ENCODE peak calls at places on chromosomes 1 and 21, in eight cellular contexts. M is NCI-H345, D is HTR-8/SVneo, J is Caco-2, L is cardiac fibroblast, B is EH, E is COR-L47, H is Kasumi-1. W is an unnamed sample.

GRCh38 chr1:229058716-229059115 is 212.2 kb upstream of the RAB4A start:
- DNase-seq in M (peak), D (no peak), J (no peak), L (no peak), B (no peak), E (no peak), H (peak), W (no peak)

GRCh38 chr1:61441723-61442262 is 283.1 kb downstream of the TM2D1 start:
- DNase-seq in M (no peak), D (no peak), J (no peak), L (peak), B (no peak), E (no peak), H (no peak), W (no peak)

GRCh38 chr21:29726061-29726460 is 213.7 kb downstream of the GRIK1 start:
- DNase-seq in M (no peak), D (no peak), J (no peak), L (no peak), B (no peak), E (no peak), H (no peak), W (no peak)

GRCh38 chr1:46368781-46369180 is 25.3 kb upstream of the FAAH start:
- DNase-seq in M (no peak), D (no peak), J (no peak), L (no peak), B (no peak), E (no peak), H (no peak), W (no peak)

GRCh38 chr1:118970451-118970850 is 17.7 kb downstream of the TBX15 start:
- DNase-seq in M (no peak), D (no peak), J (no peak), L (no peak), B (no peak), E (no peak), H (no peak), W (no peak)

GRCh38 chr1:232134365-232134764 is 495.6 kb downstream of the SIPA1L2 start:
- DNase-seq in M (no peak), D (no peak), J (no peak), L (no peak), B (no peak), E (no peak), H (no peak), W (no peak)

GRCh38 chr1:1117469-1117831 is 1.6 kb upstream of the C1orf159 start:
- DNase-seq in M (no peak), D (no peak), J (no peak), L (no peak), B (no peak), E (no peak), H (no peak), W (no peak)

GRCh38 chr21:8990326-8991087 is 1530.9 kb upstream of the TPTE start:
- DNase-seq in M (no peak), D (no peak), J (no peak), L (no peak), B (peak), E (no peak), H (no peak), W (no peak)

GRCh38 chr1:171422489-171422888 is 62.8 kb upstream of the PRRC2C start:
- DNase-seq in M (no peak), D (no peak), J (no peak), L (peak), B (peak), E (no peak), H (no peak), W (no peak)

GRCh38 chr1:223525957-223526356 is 132.7 kb downstream of the CCDC185 start:
- DNase-seq in M (no peak), D (no peak), J (no peak), L (no peak), B (no peak), E (no peak), H (no peak), W (no peak)

GRCh38 chr1:20702416-20702815 is 15.4 kb downstream of the KIF17 start:
- DNase-seq in M (no peak), D (peak), J (peak), L (peak), B (peak), E (no peak), H (peak), W (no peak)

GRCh38 chr1:188825471-188825870 is 1652.2 kb downstream of the BRINP3 start:
- DNase-seq in M (no peak), D (no peak), J (no peak), L (no peak), B (no peak), E (no peak), H (no peak), W (no peak)

GRCh38 chr1:199305053-199305452 is 666.2 kb downstream of the PTPRC start:
- DNase-seq in M (no peak), D (no peak), J (no peak), L (no peak), B (no peak), E (no peak), H (no peak), W (no peak)

GRCh38 chr21:41141031-41141457 is 26.9 kb upstream of the BACE2 start:
- DNase-seq in M (no peak), D (no peak), J (no peak), L (peak), B (peak), E (no peak), H (no peak), W (no peak)

GRCh38 chr21:37849703-37850102 is 66.6 kb downstream of the KCNJ6 start:
- DNase-seq in M (no peak), D (peak), J (no peak), L (peak), B (peak), E (no peak), H (no peak), W (no peak)

GRCh38 chr1:95384570-95384969 is 150.6 kb downstream of the RWDD3 start:
- DNase-seq in M (no peak), D (peak), J (peak), L (no peak), B (peak), E (no peak), H (peak), W (no peak)

GRCh38 chr1:44010935-44011610 is 19.7 kb downstream of the CCDC24 start:
- DNase-seq in M (no peak), D (no peak), J (no peak), L (no peak), B (no peak), E (no peak), H (no peak), W (peak)

GRCh38 chr1:241253491-241253890 is 103.5 kb downstream of the RGS7 start:
- DNase-seq in M (peak), D (peak), J (no peak), L (peak), B (peak), E (no peak), H (no peak), W (no peak)

GRCh38 chr21:45537111-45537745 is 5.0 kb downstream of the SLC19A1 start:
- DNase-seq in M (no peak), D (no peak), J (no peak), L (no peak), B (no peak), E (no peak), H (no peak), W (peak)

GRCh38 chr1:73593379-73593778 is 604.6 kb downstream of the LRRIQ3 start:
- DNase-seq in M (peak), D (no peak), J (peak), L (peak), B (no peak), E (no peak), H (peak), W (no peak)

GRCh38 chr1:117512728-117513321 is 93.0 kb upstream of the TENT5C start:
- DNase-seq in M (peak), D (no peak), J (peak), L (peak), B (peak), E (peak), H (peak), W (no peak)

GRCh38 chr1:153192697-153193096 is 10.5 kb upstream of the LELP1 start:
- DNase-seq in M (peak), D (no peak), J (peak), L (no peak), B (no peak), E (peak), H (no peak), W (no peak)

GRCh38 chr1:39406533-39407478 is 84.6 kb upstream of the BMP8A start:
- DNase-seq in M (no peak), D (peak), J (no peak), L (peak), B (peak), E (no peak), H (no peak), W (no peak)

GRCh38 chr1:200302893-200303250 is 107.0 kb downstream of the ZNF281 start:
- DNase-seq in M (peak), D (no peak), J (no peak), L (peak), B (peak), E (no peak), H (no peak), W (peak)

GRCh38 chr1:232581932-232582331 is 48.0 kb downstream of the SIPA1L2 start:
- DNase-seq in M (no peak), D (no peak), J (no peak), L (no peak), B (no peak), E (no peak), H (no peak), W (no peak)

GRCh38 chr1:211370669-211371068 is 44.0 kb downstream of the TRAF5 start:
- DNase-seq in M (no peak), D (no peak), J (no peak), L (no peak), B (no peak), E (no peak), H (no peak), W (no peak)

GRCh38 chr1:173093721-173094450 is 43.1 kb upstream of the TNFSF18 start:
- DNase-seq in M (no peak), D (no peak), J (no peak), L (peak), B (peak), E (no peak), H (no peak), W (no peak)

GRCh38 chr1:3924186-3924815 is 24.2 kb upstream of the C1orf174 start:
- DNase-seq in M (no peak), D (no peak), J (no peak), L (no peak), B (no peak), E (no peak), H (no peak), W (peak)

W was measured in head of caudate nucleus.